ENCODE peak calls at places on chromosomes 6 and 20, in four cellular contexts. One of them, this sample, is unnamed.

GRCh38 chr6:99416226-99416625 is 8.9 kb downstream of the PNISR start:
- DNase-seq in uterus: no peak
- DNase-seq in right atrium auricular region: no peak
- DNase-seq in heart right ventricle: no peak
- DNase-seq in this sample: no peak

GRCh38 chr6:127103482-127103881 is 15.0 kb upstream of the RSPO3 start:
- DNase-seq in right atrium auricular region: no peak
- DNase-seq in heart right ventricle: no peak
- DNase-seq in uterus: no peak
- DNase-seq in this sample: no peak

GRCh38 chr6:14321992-14322772 is 204.6 kb downstream of the CD83 start:
- DNase-seq in right atrium auricular region: no peak
- DNase-seq in uterus: no peak
- DNase-seq in heart right ventricle: no peak
- DNase-seq in this sample: no peak

GRCh38 chr20:34516874-34517542 is 786 bp downstream of the DYNLRB1 start:
- DNase-seq in heart right ventricle: no peak
- DNase-seq in right atrium auricular region: no peak
- DNase-seq in uterus: peak
- DNase-seq in this sample: peak

GRCh38 chr6:109466212-109466923 is 10.8 kb upstream of the MICAL1 start:
- DNase-seq in right atrium auricular region: no peak
- DNase-seq in uterus: no peak
- DNase-seq in heart right ventricle: no peak
- DNase-seq in this sample: no peak

GRCh38 chr20:63782051-63782471 is 42.5 kb downstream of the SLC2A4RG start:
- DNase-seq in heart right ventricle: no peak
- DNase-seq in uterus: no peak
- DNase-seq in right atrium auricular region: no peak
- DNase-seq in this sample: no peak

GRCh38 chr20:41150664-41151063 is 13.3 kb downstream of the PLCG1 start:
- DNase-seq in heart right ventricle: peak
- DNase-seq in right atrium auricular region: no peak
- DNase-seq in uterus: no peak
- DNase-seq in this sample: no peak

GRCh38 chr6:168956884-168957730 is 296.5 kb downstream of the THBS2 start:
- DNase-seq in right atrium auricular region: peak
- DNase-seq in uterus: peak
- DNase-seq in heart right ventricle: peak
- DNase-seq in this sample: no peak

GRCh38 chr6:144413418-144413817 is 128.3 kb downstream of the UTRN start:
- DNase-seq in heart right ventricle: no peak
- DNase-seq in right atrium auricular region: no peak
- DNase-seq in uterus: no peak
- DNase-seq in this sample: no peak

GRCh38 chr6:169722362-169723199 is 1.7 kb downstream of the PHF10 start:
- DNase-seq in right atrium auricular region: no peak
- DNase-seq in uterus: peak
- DNase-seq in heart right ventricle: peak
- DNase-seq in this sample: no peak

GRCh38 chr6:8238772-8239683 is 136.7 kb upstream of the EEF1E1 start:
- DNase-seq in heart right ventricle: no peak
- DNase-seq in right atrium auricular region: no peak
- DNase-seq in uterus: no peak
- DNase-seq in this sample: no peak

GRCh38 chr6:159098636-159099106 is 53.9 kb upstream of the TAGAP start:
- DNase-seq in uterus: no peak
- DNase-seq in heart right ventricle: no peak
- DNase-seq in right atrium auricular region: peak
- DNase-seq in this sample: no peak

GRCh38 chr6:42460892-42461291 is 9.2 kb upstream of the TRERF1 start:
- DNase-seq in heart right ventricle: no peak
- DNase-seq in uterus: no peak
- DNase-seq in right atrium auricular region: no peak
- DNase-seq in this sample: no peak

GRCh38 chr6:129498950-129499870 is 210.8 kb downstream of the ARHGAP18 start:
- DNase-seq in heart right ventricle: no peak
- DNase-seq in uterus: no peak
- DNase-seq in right atrium auricular region: no peak
- DNase-seq in this sample: no peak

GRCh38 chr6:136723780-136724179 is 68.5 kb downstream of the MAP3K5 start:
- DNase-seq in heart right ventricle: no peak
- DNase-seq in uterus: no peak
- DNase-seq in right atrium auricular region: no peak
- DNase-seq in this sample: no peak

GRCh38 chr6:156231353-156231752 is 545.8 kb upstream of the ARID1B start:
- DNase-seq in uterus: no peak
- DNase-seq in right atrium auricular region: no peak
- DNase-seq in heart right ventricle: no peak
- DNase-seq in this sample: no peak

GRCh38 chr6:143718463-143718862 is 40.7 kb downstream of the PHACTR2 start:
- DNase-seq in heart right ventricle: no peak
- DNase-seq in right atrium auricular region: no peak
- DNase-seq in uterus: no peak
- DNase-seq in this sample: no peak

GRCh38 chr20:31718952-31719643 is 3.6 kb downstream of the BCL2L1 start:
- DNase-seq in right atrium auricular region: no peak
- DNase-seq in uterus: no peak
- DNase-seq in heart right ventricle: no peak
- DNase-seq in this sample: no peak

GRCh38 chr6:11815231-11815630 is 36.6 kb upstream of the ADTRP start:
- DNase-seq in uterus: no peak
- DNase-seq in heart right ventricle: no peak
- DNase-seq in right atrium auricular region: no peak
- DNase-seq in this sample: no peak

GRCh38 chr20:1526896-1527295 is 30.6 kb downstream of the SIRPD start:
- DNase-seq in right atrium auricular region: no peak
- DNase-seq in heart right ventricle: no peak
- DNase-seq in uterus: no peak
- DNase-seq in this sample: no peak

GRCh38 chr6:31070711-31071197 is 41.6 kb downstream of the C6orf15 start:
- DNase-seq in heart right ventricle: peak
- DNase-seq in uterus: no peak
- DNase-seq in right atrium auricular region: no peak
- DNase-seq in this sample: no peak

GRCh38 chr6:99432877-99433276 is 7.8 kb upstream of the PNISR start:
- DNase-seq in uterus: no peak
- DNase-seq in right atrium auricular region: no peak
- DNase-seq in heart right ventricle: no peak
- DNase-seq in this sample: no peak

GRCh38 chr6:77092971-77093370 is 370.3 kb downstream of the HTR1B start:
- DNase-seq in heart right ventricle: no peak
- DNase-seq in right atrium auricular region: no peak
- DNase-seq in uterus: no peak
- DNase-seq in this sample: no peak

GRCh38 chr6:41901882-41902519 is 6.8 kb upstream of the USP49 start:
- DNase-seq in heart right ventricle: peak
- DNase-seq in uterus: no peak
- DNase-seq in right atrium auricular region: no peak
- DNase-seq in this sample: no peak

GRCh38 chr6:53302678-53303360 is 45.9 kb downstream of the ELOVL5 start:
- DNase-seq in uterus: no peak
- DNase-seq in right atrium auricular region: no peak
- DNase-seq in heart right ventricle: no peak
- DNase-seq in this sample: no peak

GRCh38 chr20:57509665-57510237 is 15.2 kb downstream of the CTCFL start:
- DNase-seq in right atrium auricular region: no peak
- DNase-seq in uterus: no peak
- DNase-seq in heart right ventricle: no peak
- DNase-seq in this sample: no peak

GRCh38 chr6:97059473-97059872 is 134.9 kb downstream of the KLHL32 start:
- DNase-seq in uterus: no peak
- DNase-seq in right atrium auricular region: no peak
- DNase-seq in heart right ventricle: no peak
- DNase-seq in this sample: no peak

DNA sequence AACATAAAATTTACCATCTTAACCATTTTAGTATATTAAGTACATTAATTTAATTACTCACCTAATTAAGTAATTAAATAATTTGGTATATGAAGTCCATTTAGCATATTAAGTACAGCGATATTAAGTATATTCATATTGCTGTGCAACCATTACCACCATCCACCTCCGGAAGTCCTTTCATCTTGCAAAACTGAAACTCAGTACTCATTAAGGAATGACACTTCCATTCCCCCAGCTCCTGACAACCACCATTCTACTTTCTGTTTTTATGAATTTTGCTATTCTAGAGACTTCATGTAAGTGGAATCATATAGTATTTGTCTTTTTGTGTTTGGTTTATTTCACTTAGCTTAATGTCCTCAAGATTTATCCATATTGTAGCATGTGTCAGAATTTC is 61.1 kb upstream of the GTSF1L start:
- DNase-seq in right atrium auricular region: no peak
- DNase-seq in uterus: no peak
- DNase-seq in heart right ventricle: no peak
- DNase-seq in this sample: no peak
- TF ChIP-seq CTCF in right atrium auricular region: no peak
- TF ChIP-seq CTCF in uterus: no peak
- TF ChIP-seq CTCF in heart right ventricle: no peak
- TF ChIP-seq CTCF in this sample: no peak

GRCh38 chr6:107535626-107536025 is 45.7 kb downstream of the SOBP start:
- DNase-seq in heart right ventricle: no peak
- DNase-seq in uterus: no peak
- DNase-seq in right atrium auricular region: no peak
- DNase-seq in this sample: no peak
- TF ChIP-seq CTCF in heart right ventricle: no peak
- TF ChIP-seq CTCF in uterus: no peak
- TF ChIP-seq CTCF in right atrium auricular region: no peak
- TF ChIP-seq CTCF in this sample: no peak

GRCh38 chr6:115221185-115221584 is 839.5 kb downstream of the FRK start:
- DNase-seq in right atrium auricular region: no peak
- DNase-seq in uterus: no peak
- DNase-seq in heart right ventricle: no peak
- DNase-seq in this sample: no peak
- TF ChIP-seq CTCF in right atrium auricular region: no peak
- TF ChIP-seq CTCF in uterus: no peak
- TF ChIP-seq CTCF in heart right ventricle: no peak
- TF ChIP-seq CTCF in this sample: no peak

GRCh38 chr20:47173596-47174216 is 182.8 kb downstream of the ZMYND8 start:
- DNase-seq in heart right ventricle: no peak
- DNase-seq in right atrium auricular region: no peak
- DNase-seq in uterus: no peak
- DNase-seq in this sample: no peak
- TF ChIP-seq CTCF in heart right ventricle: no peak
- TF ChIP-seq CTCF in right atrium auricular region: no peak
- TF ChIP-seq CTCF in uterus: no peak
- TF ChIP-seq CTCF in this sample: no peak

DNA sequence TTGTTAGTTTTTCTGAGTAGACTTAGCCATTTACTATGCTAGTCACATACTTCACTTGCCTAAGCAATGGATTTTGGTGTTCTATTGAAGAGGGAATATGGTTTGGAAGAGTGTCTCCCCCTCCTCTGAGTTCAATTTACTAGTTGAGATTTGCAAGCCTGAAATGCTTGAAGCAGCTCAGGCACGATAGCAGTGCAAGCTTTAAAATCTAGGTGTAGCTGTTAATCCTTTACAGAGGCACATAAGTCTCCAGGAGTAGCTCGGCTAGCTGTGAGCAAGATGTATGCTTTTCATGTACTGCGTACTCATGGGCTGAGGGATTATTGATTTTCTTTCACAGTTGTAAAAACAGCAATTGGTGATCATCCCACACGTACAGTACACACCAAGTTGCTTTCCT is 745 bp downstream of the FLRT3 start:
- DNase-seq in uterus: no peak
- DNase-seq in right atrium auricular region: no peak
- DNase-seq in heart right ventricle: no peak
- DNase-seq in this sample: no peak
- TF ChIP-seq CTCF in uterus: no peak
- TF ChIP-seq CTCF in right atrium auricular region: no peak
- TF ChIP-seq CTCF in heart right ventricle: no peak
- TF ChIP-seq CTCF in this sample: no peak

GRCh38 chr6:149190228-149190831 is 127.2 kb upstream of the TAB2 start:
- DNase-seq in right atrium auricular region: no peak
- DNase-seq in heart right ventricle: no peak
- DNase-seq in uterus: no peak
- DNase-seq in this sample: no peak
- TF ChIP-seq CTCF in right atrium auricular region: no peak
- TF ChIP-seq CTCF in heart right ventricle: no peak
- TF ChIP-seq CTCF in uterus: no peak
- TF ChIP-seq CTCF in this sample: no peak